ENCODE peak calls at places on chromosomes 13 and 19, in four cellular contexts. G is activated CD8-positive, alpha-beta memory T cell treated with anti-CD3 and anti-CD28 coated beads for 1 hour; Y is psoas muscle; N is activated T-cell treated with anti-CD3 and anti-CD28 coated beads for 1 hour. A is an unnamed sample.

GRCh38 chr13:75255653-75256052 is 226.3 kb downstream of the TBC1D4 start:
- DNase-seq in Y (no peak), N (no peak), G (no peak), A (no peak)

GRCh38 chr13:92838786-92839185 is 387.8 kb upstream of the GPC6 start:
- DNase-seq in N (no peak), Y (no peak), G (no peak), A (no peak)

GRCh38 chr13:28059214-28059613 is 41.2 kb downstream of the FLT3 start:
- DNase-seq in Y (no peak), N (peak), G (no peak), A (no peak)

GRCh38 chr19:49689133-49690072 is at the start of gene ADM5:
- DNase-seq in G (no peak), N (no peak), Y (no peak), A (no peak)

GRCh38 chr13:73335226-73335625 is 276.4 kb downstream of the KLF5 start:
- DNase-seq in N (no peak), Y (no peak), G (no peak), A (no peak)

GRCh38 chr19:48962029-48962848 is 2.9 kb upstream of the FTL start:
- DNase-seq in N (no peak), Y (peak), G (no peak), A (no peak)

GRCh38 chr13:73215807-73216206 is 157.0 kb downstream of the KLF5 start:
- DNase-seq in N (no peak), G (no peak), Y (no peak), A (no peak)

GRCh38 chr19:32186542-32187330 is 158.7 kb upstream of the ZNF507 start:
- DNase-seq in N (no peak), G (no peak), Y (no peak), A (no peak)

GRCh38 chr19:18274303-18274775 is at the start of gene IQCN:
- DNase-seq in N (no peak), Y (no peak), G (no peak), A (no peak)

GRCh38 chr19:10968527-10969081 is 7.8 kb downstream of the SMARCA4 start:
- DNase-seq in N (no peak), Y (no peak), G (no peak), A (no peak)

GRCh38 chr19:2923510-2923909 is 21.3 kb downstream of the ZNF77 start:
- DNase-seq in Y (no peak), N (no peak), G (no peak), A (peak)

GRCh38 chr19:2791876-2792275 is 6.6 kb downstream of the THOP1 start:
- DNase-seq in G (no peak), Y (no peak), N (no peak), A (no peak)

GRCh38 chr19:18193388-18194207 is 580 bp downstream of the MPV17L2 start:
- DNase-seq in N (no peak), Y (no peak), G (no peak), A (no peak)

GRCh38 chr13:103883698-103884097 is 817.5 kb upstream of the SLC10A2 start:
- DNase-seq in Y (no peak), N (no peak), G (no peak), A (no peak)

GRCh38 chr13:80116107-80116506 is 224.8 kb downstream of the SPRY2 start:
- DNase-seq in Y (no peak), N (no peak), G (no peak), A (peak)

A was measured in DMS 273 treated with DMSO at 0.1 percent for 48 hours.